ENCODE peak calls at places on chromosomes 12 and 14, in seven cellular contexts. One of them, this sample, is unnamed.

GRCh38 chr12:33180921-33181320 is 258.7 kb downstream of the SYT10 start:
- DNase-seq in hippocampal formation: no peak
- DNase-seq in fibroblast of pulmonary artery: no peak
- DNase-seq in activated CD4-positive, CD25-positive, alpha-beta regulatory T cell: no peak
- DNase-seq in A549: no peak
- DNase-seq in HEK293T: no peak
- DNase-seq in iris pigment epithelial cell: no peak
- DNase-seq in this sample: no peak

GRCh38 chr12:71431991-71432390 is 7.6 kb upstream of the LGR5 start:
- DNase-seq in hippocampal formation: no peak
- DNase-seq in fibroblast of pulmonary artery: no peak
- DNase-seq in activated CD4-positive, CD25-positive, alpha-beta regulatory T cell: no peak
- DNase-seq in A549: no peak
- DNase-seq in HEK293T: no peak
- DNase-seq in iris pigment epithelial cell: no peak
- DNase-seq in this sample: no peak

GRCh38 chr14:93648440-93649168 is 139.7 kb downstream of the PRIMA1 start:
- DNase-seq in hippocampal formation: peak; percentile 17
- DNase-seq in fibroblast of pulmonary artery: no peak
- DNase-seq in activated CD4-positive, CD25-positive, alpha-beta regulatory T cell: no peak
- DNase-seq in A549: peak; percentile 3
- DNase-seq in HEK293T: peak; percentile 19
- DNase-seq in iris pigment epithelial cell: no peak
- DNase-seq in this sample: no peak

GRCh38 chr12:14260011-14260993 is 105.2 kb upstream of the ATF7IP start:
- DNase-seq in hippocampal formation: peak; percentile 71
- DNase-seq in fibroblast of pulmonary artery: peak; percentile 94
- DNase-seq in activated CD4-positive, CD25-positive, alpha-beta regulatory T cell: no peak
- DNase-seq in A549: no peak
- DNase-seq in HEK293T: no peak
- DNase-seq in iris pigment epithelial cell: peak; percentile 97
- DNase-seq in this sample: peak; percentile 86

GRCh38 chr12:64608901-64609542 is 1.3 kb upstream of the RASSF3 start:
- DNase-seq in hippocampal formation: no peak
- DNase-seq in fibroblast of pulmonary artery: peak; percentile 58
- DNase-seq in activated CD4-positive, CD25-positive, alpha-beta regulatory T cell: no peak
- DNase-seq in A549: peak; percentile 87
- DNase-seq in HEK293T: peak; percentile 59
- DNase-seq in iris pigment epithelial cell: peak; percentile 53
- DNase-seq in this sample: no peak

GRCh38 chr12:64088431-64089349 is 133.4 kb downstream of the KICS2 start:
- DNase-seq in hippocampal formation: peak; percentile 53
- DNase-seq in fibroblast of pulmonary artery: peak; percentile 97
- DNase-seq in activated CD4-positive, CD25-positive, alpha-beta regulatory T cell: no peak
- DNase-seq in A549: peak; percentile 88
- DNase-seq in HEK293T: peak; percentile 46
- DNase-seq in iris pigment epithelial cell: peak; percentile 96
- DNase-seq in this sample: peak; percentile 23

GRCh38 chr14:75184447-75184846 is 8.0 kb upstream of the TMED10 start:
- DNase-seq in hippocampal formation: no peak
- DNase-seq in fibroblast of pulmonary artery: no peak
- DNase-seq in activated CD4-positive, CD25-positive, alpha-beta regulatory T cell: no peak
- DNase-seq in A549: no peak
- DNase-seq in HEK293T: no peak
- DNase-seq in iris pigment epithelial cell: peak; percentile 42
- DNase-seq in this sample: no peak

GRCh38 chr12:112751844-112752243 is 39.7 kb upstream of the RPH3A start:
- DNase-seq in hippocampal formation: no peak
- DNase-seq in fibroblast of pulmonary artery: no peak
- DNase-seq in activated CD4-positive, CD25-positive, alpha-beta regulatory T cell: no peak
- DNase-seq in A549: no peak
- DNase-seq in HEK293T: no peak
- DNase-seq in iris pigment epithelial cell: no peak
- DNase-seq in this sample: no peak

GRCh38 chr12:107402041-107403022 is 283.3 kb upstream of the PWP1 start:
- DNase-seq in hippocampal formation: peak; percentile 10
- DNase-seq in fibroblast of pulmonary artery: peak; percentile 76
- DNase-seq in activated CD4-positive, CD25-positive, alpha-beta regulatory T cell: peak; percentile 32
- DNase-seq in A549: peak; percentile 47
- DNase-seq in HEK293T: peak; percentile 62
- DNase-seq in iris pigment epithelial cell: peak; percentile 76
- DNase-seq in this sample: peak; percentile 44

GRCh38 chr14:55245657-55246268 is 25.5 kb upstream of the FBXO34 start:
- DNase-seq in hippocampal formation: peak; percentile 4
- DNase-seq in fibroblast of pulmonary artery: peak; percentile 56
- DNase-seq in activated CD4-positive, CD25-positive, alpha-beta regulatory T cell: no peak
- DNase-seq in A549: no peak
- DNase-seq in HEK293T: peak; percentile 22
- DNase-seq in iris pigment epithelial cell: peak; percentile 47
- DNase-seq in this sample: no peak

GRCh38 chr14:104282332-104283196 is 144.2 kb downstream of the KIF26A start:
- DNase-seq in hippocampal formation: no peak
- DNase-seq in fibroblast of pulmonary artery: no peak
- DNase-seq in activated CD4-positive, CD25-positive, alpha-beta regulatory T cell: no peak
- DNase-seq in A549: no peak
- DNase-seq in HEK293T: no peak
- DNase-seq in iris pigment epithelial cell: no peak
- DNase-seq in this sample: no peak

GRCh38 chr14:33573296-33573695 is 377.6 kb downstream of the EGLN3 start:
- DNase-seq in hippocampal formation: no peak
- DNase-seq in fibroblast of pulmonary artery: no peak
- DNase-seq in activated CD4-positive, CD25-positive, alpha-beta regulatory T cell: no peak
- DNase-seq in A549: no peak
- DNase-seq in HEK293T: no peak
- DNase-seq in iris pigment epithelial cell: peak; percentile 30
- DNase-seq in this sample: no peak